ENCODE peak calls at places on chromosome X, in six cellular contexts. R is activated CD4-positive, alpha-beta T cell treated with anti-CD3 and anti-CD28 coated beads, Interleukin-2, amount 50 U/mL, for 48 hours; F is activated T-helper 1 cell treated with anti-CD3 and anti-CD28 coated beads, Interleukin-12 subunit alpha, Interleukin-12 subunit beta, Interleukin-2, Interleukin-4 antibody, amounts not matched to agents 30 ng/mL and 10 ng/mL and 1 ng/mL, durations not matched to agents 14 hours and 24 hours and 36 hours; G is amygdala; V is NCI-H1417 treated with DMSO at 0.1 percent for 48 hours; C is GM06990. S is an unnamed sample.

GRCh38 chrX:20026278-20026677 is 35.4 kb upstream of the BCLAF3 start:
- DNase-seq in R (no peak), F (no peak), G (no peak), V (no peak), C (no peak), S (no peak)

GRCh38 chrX:74523224-74523623 is 91.2 kb downstream of the RLIM start:
- DNase-seq in R (no peak), F (no peak), G (no peak), V (no peak), C (no peak), S (no peak)

GRCh38 chrX:645024-645376 is 14.4 kb downstream of the SHOX start:
- DNase-seq in R (no peak), F (no peak), G (no peak), V (no peak), C (no peak), S (no peak)

GRCh38 chrX:123884809-123885408 is 25.1 kb downstream of the XIAP start:
- DNase-seq in R (no peak), F (no peak), G (no peak), V (peak; percentile 40), C (no peak), S (peak; percentile 49)

GRCh38 chrX:115344885-115345653 is 55.6 kb downstream of the LUZP4 start:
- DNase-seq in R (no peak), F (no peak), G (peak; percentile 76), V (peak; percentile 5), C (no peak), S (no peak)

GRCh38 chrX:30373951-30374350 is 64.8 kb upstream of the NR0B1 start:
- DNase-seq in R (no peak), F (no peak), G (no peak), V (no peak), C (no peak), S (no peak)

GRCh38 chrX:73916931-73917657 is 354.1 kb downstream of the CHIC1 start:
- DNase-seq in R (no peak), F (no peak), G (no peak), V (no peak), C (no peak), S (no peak)

GRCh38 chrX:150975655-150976390 is 7.3 kb upstream of the HMGB3 start:
- DNase-seq in R (no peak), F (no peak), G (no peak), V (no peak), C (no peak), S (no peak)

GRCh38 chrX:2450681-2451080 is 50.1 kb downstream of the DHRSX start:
- DNase-seq in R (no peak), F (no peak), G (no peak), V (no peak), C (no peak), S (no peak)

GRCh38 chrX:106201502-106202178 is 33.5 kb downstream of the PWWP3B start:
- DNase-seq in R (no peak), F (no peak), G (no peak), V (no peak), C (no peak), S (no peak)

GRCh38 chrX:68114573-68115199 is 318.6 kb downstream of the OPHN1 start:
- DNase-seq in R (no peak), F (no peak), G (no peak), V (no peak), C (no peak), S (no peak)